ENCODE peak calls at places on chromosomes 7 and 10, in eight cellular contexts. I is GM23338; Z is heart left ventricle; A is heart right ventricle; Q is hepatocyte; U is SJSA1; W is naive thymus-derived CD4-positive, alpha-beta T cell; O is CD8-positive, alpha-beta memory T cell. V is an unnamed sample.

GRCh38 chr7:123718773-123719480 is 29.9 kb downstream of the WASL start:
- DNase-seq in W (no peak), Q (no peak), Z (no peak), O (no peak), U (no peak), I (no peak), A (no peak), V (no peak)

GRCh38 chr7:92904292-92905131 is 68.1 kb upstream of the CDK6 start:
- DNase-seq in O (peak; percentile 89), I (peak; percentile 36), U (peak; percentile 96), Q (peak; percentile 29), A (no peak), W (peak; percentile 80), Z (no peak), V (no peak)

GRCh38 chr10:32153931-32154330 is 97.7 kb upstream of the KIF5B start:
- DNase-seq in U (no peak), W (no peak), A (no peak), Q (no peak), Z (no peak), O (no peak), I (no peak), V (no peak)

GRCh38 chr10:114681542-114681941 is 23.5 kb upstream of the ABLIM1 start:
- DNase-seq in O (no peak), U (peak; percentile 64), I (no peak), Q (no peak), W (no peak), A (peak; percentile 14), Z (peak; percentile 51), V (no peak)

GRCh38 chr10:118501171-118501570 is 94.3 kb downstream of the PRLHR start:
- DNase-seq in I (no peak), A (no peak), Q (no peak), Z (no peak), U (no peak), O (no peak), W (no peak), V (no peak)

GRCh38 chr10:133013478-133013877 is 71.1 kb upstream of the CFAP46 start:
- DNase-seq in A (peak; percentile 37), U (no peak), Z (peak; percentile 56), I (no peak), Q (no peak), O (no peak), W (no peak), V (no peak)

GRCh38 chr7:126472825-126473224 is 779.9 kb downstream of the GRM8 start:
- DNase-seq in Q (no peak), Z (no peak), W (no peak), I (no peak), O (no peak), A (no peak), U (no peak), V (no peak)

GRCh38 chr10:129102906-129103693 is 363.9 kb upstream of the MGMT start:
- DNase-seq in U (no peak), Z (no peak), A (no peak), I (no peak), O (no peak), Q (no peak), W (no peak), V (no peak)

GRCh38 chr7:122136033-122136432 is 8.0 kb downstream of the AASS start:
- DNase-seq in O (no peak), Q (no peak), A (no peak), W (no peak), U (no peak), I (no peak), Z (no peak), V (no peak)

GRCh38 chr7:145105561-145105960 is 269.7 kb upstream of the TPK1 start:
- DNase-seq in Z (no peak), A (no peak), I (no peak), O (no peak), W (no peak), Q (no peak), U (no peak), V (no peak)

GRCh38 chr7:26420600-26420999 is 128.9 kb downstream of the SNX10 start:
- DNase-seq in Q (no peak), U (no peak), I (no peak), W (no peak), Z (no peak), A (no peak), O (no peak), V (no peak)

GRCh38 chr7:16668978-16669377 is 23.0 kb downstream of the BZW2 start:
- DNase-seq in A (no peak), Q (no peak), Z (no peak), U (no peak), I (no peak), O (no peak), W (no peak), V (no peak)

GRCh38 chr10:14378387-14378960 is 47.8 kb upstream of the FRMD4A start:
- DNase-seq in I (no peak), W (no peak), O (no peak), A (no peak), Z (no peak), U (no peak), Q (no peak), V (no peak)

GRCh38 chr10:116521424-116522305 is 24.1 kb upstream of the PNLIP start:
- DNase-seq in W (no peak), A (no peak), U (no peak), O (no peak), Q (peak; percentile 61), I (peak; percentile 72), Z (no peak), V (peak; percentile 30)

GRCh38 chr7:91880016-91880412 is 488 bp downstream of the MTERF1 start:
- DNase-seq in I (peak; percentile 5), U (no peak), A (no peak), Q (peak; percentile 6), W (no peak), O (no peak), Z (no peak), V (no peak)

GRCh38 chr7:92646966-92647625 is 56.9 kb upstream of the FAM133B start:
- DNase-seq in A (no peak), O (no peak), I (no peak), Z (no peak), W (no peak), Q (no peak), U (no peak), V (no peak)

GRCh38 chr10:62960416-62960815 is 144.2 kb upstream of the EGR2 start:
- DNase-seq in Z (no peak), O (no peak), I (no peak), Q (no peak), W (no peak), U (no peak), A (no peak), V (no peak)

GRCh38 chr10:27911006-27911405 is 87.9 kb downstream of the ODAD2 start:
- DNase-seq in W (no peak), O (no peak), Q (no peak), U (no peak), I (no peak), A (no peak), Z (no peak), V (no peak)

GRCh38 chr7:155953781-155954549 is 141.7 kb upstream of the SHH start:
- DNase-seq in Z (no peak), Q (peak; percentile 64), W (no peak), U (no peak), A (no peak), O (no peak), I (no peak), V (no peak)

GRCh38 chr7:8214162-8214897 is 47.6 kb downstream of the ICA1 start:
- DNase-seq in Z (no peak), O (no peak), A (no peak), I (no peak), Q (peak; percentile 47), U (no peak), W (no peak), V (no peak)

GRCh38 chr10:44008917-44009620 is 360.4 kb upstream of the ZNF32 start:
- DNase-seq in W (no peak), I (no peak), O (no peak), U (no peak), Z (no peak), A (no peak), Q (no peak), V (no peak)

DNA sequence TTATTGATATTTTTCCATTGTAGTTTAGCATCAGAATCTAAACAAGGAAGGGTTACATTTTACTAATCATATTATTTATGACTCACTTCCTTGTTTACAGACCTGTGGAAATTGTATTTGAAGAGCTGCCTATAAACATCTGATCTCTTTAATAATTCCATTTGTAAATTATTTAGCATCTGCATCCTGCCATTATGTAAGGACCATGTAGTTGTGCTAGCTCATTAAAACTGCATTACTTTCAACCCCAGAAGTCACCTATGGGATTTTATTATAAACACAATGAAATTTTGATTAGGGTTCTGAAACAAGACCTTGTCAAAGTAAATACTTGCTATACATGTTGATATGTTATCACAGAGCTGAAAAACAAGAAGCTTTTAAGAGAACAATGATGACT is 146.8 kb upstream of the SLC26A5 start:
- DNase-seq in O (no peak), W (no peak), U (no peak), I (no peak), Q (no peak), Z (no peak), A (no peak), V (no peak)
- H3K4me1 ChIP-seq in O (no peaks in the 10 kb centered on the region), W (no peaks in the 10 kb centered on the region), U (no peaks in the 10 kb centered on the region), I (no peaks in the 10 kb centered on the region), Q (no peaks in the 10 kb centered on the region), Z (no peaks in the 10 kb centered on the region), A (no peaks in the 10 kb centered on the region), V (no peaks in the 10 kb centered on the region)

DNA sequence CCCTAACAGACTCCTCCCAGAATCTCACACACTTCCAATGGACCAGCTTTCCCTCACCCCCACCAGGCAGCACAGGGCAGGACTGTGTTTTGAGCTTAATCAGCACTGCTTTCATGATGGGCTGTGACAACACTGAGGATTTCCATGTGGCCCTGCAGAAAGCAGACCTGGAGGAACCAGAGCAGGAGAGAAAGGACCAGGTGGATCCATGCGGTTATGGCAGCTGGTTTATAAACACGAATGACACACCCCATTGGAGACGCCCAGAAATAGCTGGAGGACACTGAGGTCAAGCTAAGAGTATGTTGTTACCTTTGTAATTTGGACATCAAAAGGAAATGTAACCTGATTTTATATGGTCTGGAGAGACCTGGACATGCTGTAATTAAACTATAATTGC is 31.7 kb upstream of the HERPUD2 start:
- DNase-seq in O (no peak), I (no peak), W (no peak), A (no peak), U (no peak), Z (no peak), Q (no peak), V (peak; percentile 52)
- H3K4me1 ChIP-seq in O (peaks cover 75% of the 10 kb centered on the region), I (no peaks in the 10 kb centered on the region), W (peaks cover 26% of the 10 kb centered on the region), A (peaks cover 24% of the 10 kb centered on the region), U (no peaks in the 10 kb centered on the region), Z (peaks cover 41% of the 10 kb centered on the region), Q (peaks cover 25% of the 10 kb centered on the region), V (peaks cover 97% of the 10 kb centered on the region)

GRCh38 chr10:35465601-35466140 is 129.4 kb downstream of the CCNY start:
- DNase-seq in U (no peak), I (no peak), W (no peak), Q (no peak), Z (no peak), A (no peak), O (no peak), V (no peak)
- H3K4me1 ChIP-seq in U (peaks cover 12% of the 10 kb centered on the region), I (peaks cover 67% of the 10 kb centered on the region), W (peaks cover 80% of the 10 kb centered on the region), Q (peaks cover 43% of the 10 kb centered on the region), Z (peaks cover 96% of the 10 kb centered on the region), A (peaks cover 95% of the 10 kb centered on the region), O (peaks cover 77% of the 10 kb centered on the region), V (peaks cover 24% of the 10 kb centered on the region)

DNA sequence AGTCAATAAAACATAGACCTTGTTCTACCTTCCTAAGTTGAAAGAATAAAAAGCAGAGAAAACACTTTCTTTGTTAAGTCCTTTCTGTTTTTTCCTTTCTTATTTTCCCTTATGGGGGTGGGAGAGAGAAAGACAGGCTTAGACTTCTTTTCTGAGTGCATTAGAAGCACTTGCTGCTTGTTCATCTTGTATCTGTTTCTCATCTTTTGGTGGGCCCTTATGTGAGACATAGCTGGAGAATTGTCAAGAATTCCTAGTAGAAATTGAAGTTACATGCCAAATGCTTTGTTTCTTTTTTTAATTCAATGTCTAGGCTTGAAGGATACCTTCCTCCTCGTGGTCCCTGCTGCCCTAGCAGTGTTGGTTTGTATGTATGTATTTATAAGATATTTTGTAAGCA is 6.7 kb downstream of the EIF4EBP2 start:
- DNase-seq in W (no peak), A (no peak), O (no peak), U (no peak), I (no peak), Q (no peak), Z (no peak), V (no peak)
- H3K4me1 ChIP-seq in W (peaks cover 13% of the 10 kb centered on the region), A (peaks cover 62% of the 10 kb centered on the region), O (peaks cover 32% of the 10 kb centered on the region), U (peaks cover 10% of the 10 kb centered on the region), I (peaks cover 45% of the 10 kb centered on the region), Q (peaks cover 31% of the 10 kb centered on the region), Z (peaks cover 75% of the 10 kb centered on the region), V (peaks cover 23% of the 10 kb centered on the region)